ENCODE peak calls at places on chromosomes 5 and 9, in eight cellular contexts. G is GM12891, W is prostate gland, O is A549, D is stomach, P is uterus, M is spleen, X is transverse colon. E is an unnamed sample.

GRCh38 chr5:39716532-39716971 is 291.8 kb upstream of the DAB2 start:
- DNase-seq in G (no peak), W (no peak), O (peak), D (peak), P (no peak), M (no peak), X (peak), E (peak)

GRCh38 chr5:43485406-43485805 is 1.7 kb upstream of the TMEM267 start:
- DNase-seq in G (no peak), W (no peak), O (no peak), D (no peak), P (no peak), M (no peak), X (peak), E (no peak)

GRCh38 chr5:53984987-53985386 is 325.4 kb downstream of the ARL15 start:
- DNase-seq in G (no peak), W (no peak), O (no peak), D (no peak), P (no peak), M (no peak), X (no peak), E (no peak)

GRCh38 chr9:133621868-133622267 is 12.7 kb upstream of the FAM163B start:
- DNase-seq in G (no peak), W (no peak), O (no peak), D (no peak), P (no peak), M (no peak), X (no peak), E (no peak)

GRCh38 chr9:89738137-89738932 is 133.5 kb downstream of the GADD45G start:
- DNase-seq in G (no peak), W (no peak), O (no peak), D (no peak), P (no peak), M (no peak), X (no peak), E (no peak)

GRCh38 chr5:170985486-170985885 is 123.7 kb downstream of the RANBP17 start:
- DNase-seq in G (no peak), W (no peak), O (no peak), D (no peak), P (no peak), M (no peak), X (no peak), E (no peak)

GRCh38 chr5:68834486-68834885 is 259.3 kb upstream of the SLC30A5 start:
- DNase-seq in G (no peak), W (no peak), O (no peak), D (no peak), P (no peak), M (no peak), X (no peak), E (no peak)

GRCh38 chr9:79233542-79233941 is 338.2 kb upstream of the TLE4 start:
- DNase-seq in G (peak), W (peak), O (no peak), D (no peak), P (no peak), M (no peak), X (no peak), E (peak)

GRCh38 chr5:16733597-16733996 is 116.8 kb upstream of the RETREG1 start:
- DNase-seq in G (no peak), W (no peak), O (no peak), D (no peak), P (no peak), M (no peak), X (no peak), E (no peak)

GRCh38 chr9:86807577-86807976 is 139.7 kb downstream of the GAS1 start:
- DNase-seq in G (no peak), W (no peak), O (no peak), D (no peak), P (peak), M (no peak), X (no peak), E (no peak)

GRCh38 chr9:89436963-89437625 is 60.8 kb downstream of the SEMA4D start:
- DNase-seq in G (no peak), W (peak), O (no peak), D (peak), P (no peak), M (peak), X (peak), E (no peak)

GRCh38 chr5:17918373-17919104 is 284.3 kb downstream of the TAF11L14 start:
- DNase-seq in G (no peak), W (no peak), O (no peak), D (no peak), P (no peak), M (no peak), X (no peak), E (no peak)

GRCh38 chr9:109996936-109997580 is 210.9 kb downstream of the C9orf152 start:
- DNase-seq in G (no peak), W (no peak), O (no peak), D (no peak), P (no peak), M (no peak), X (no peak), E (no peak)

GRCh38 chr5:137822158-137822764 is 45.4 kb upstream of the MYOT start:
- DNase-seq in G (no peak), W (peak), O (peak), D (peak), P (peak), M (no peak), X (peak), E (peak)

GRCh38 chr5:44839018-44839681 is 30.4 kb downstream of the MRPS30 start:
- DNase-seq in G (no peak), W (no peak), O (no peak), D (no peak), P (no peak), M (no peak), X (no peak), E (no peak)

GRCh38 chr9:129032541-129033159 is 3.8 kb upstream of the MIGA2 start:
- DNase-seq in G (no peak), W (no peak), O (no peak), D (no peak), P (no peak), M (no peak), X (no peak), E (peak)

DNA sequence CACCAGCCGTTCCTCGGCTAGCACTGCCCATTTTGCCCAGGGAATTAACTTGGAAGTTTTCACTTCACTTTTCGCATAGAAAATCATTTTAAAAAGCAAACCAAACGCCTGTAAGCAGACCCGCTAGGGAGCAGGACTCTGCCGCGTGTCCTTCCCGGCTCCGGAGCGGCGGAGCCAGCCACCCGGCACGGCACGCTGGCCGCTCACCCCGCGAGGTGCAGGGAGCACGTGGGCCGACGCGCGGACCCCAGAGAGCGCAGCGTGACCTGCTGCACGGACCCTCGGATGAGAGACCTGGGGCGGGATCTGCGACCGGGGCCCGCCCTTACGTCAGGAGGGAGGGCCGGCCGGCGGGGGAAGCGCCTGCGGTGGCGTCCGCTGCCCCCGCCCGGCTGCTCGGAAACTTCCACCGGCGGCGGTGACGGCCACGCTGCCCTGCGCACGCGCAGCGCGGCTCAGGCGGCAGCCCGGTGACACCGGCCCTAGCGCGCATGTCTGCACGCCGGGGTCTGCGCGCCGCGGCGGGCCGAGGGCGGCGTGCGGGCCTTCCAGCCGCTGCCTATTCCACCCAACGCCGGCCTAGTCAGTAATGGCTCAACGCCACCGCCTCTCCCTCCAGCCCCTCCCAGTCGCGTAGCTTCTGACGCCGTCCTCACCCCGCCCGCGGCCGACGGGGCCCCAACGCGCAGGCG is 504 bp upstream of the TENT4A start:
- DNase-seq in G (peak), W (peak), O (peak), D (peak), P (peak), M (peak), X (peak), E (peak)
- TF ChIP-seq POLR2A in G (peak), W (peak), O (peak), D (no peak), P (peak), M (peak), X (peak), E (peak)

DNA sequence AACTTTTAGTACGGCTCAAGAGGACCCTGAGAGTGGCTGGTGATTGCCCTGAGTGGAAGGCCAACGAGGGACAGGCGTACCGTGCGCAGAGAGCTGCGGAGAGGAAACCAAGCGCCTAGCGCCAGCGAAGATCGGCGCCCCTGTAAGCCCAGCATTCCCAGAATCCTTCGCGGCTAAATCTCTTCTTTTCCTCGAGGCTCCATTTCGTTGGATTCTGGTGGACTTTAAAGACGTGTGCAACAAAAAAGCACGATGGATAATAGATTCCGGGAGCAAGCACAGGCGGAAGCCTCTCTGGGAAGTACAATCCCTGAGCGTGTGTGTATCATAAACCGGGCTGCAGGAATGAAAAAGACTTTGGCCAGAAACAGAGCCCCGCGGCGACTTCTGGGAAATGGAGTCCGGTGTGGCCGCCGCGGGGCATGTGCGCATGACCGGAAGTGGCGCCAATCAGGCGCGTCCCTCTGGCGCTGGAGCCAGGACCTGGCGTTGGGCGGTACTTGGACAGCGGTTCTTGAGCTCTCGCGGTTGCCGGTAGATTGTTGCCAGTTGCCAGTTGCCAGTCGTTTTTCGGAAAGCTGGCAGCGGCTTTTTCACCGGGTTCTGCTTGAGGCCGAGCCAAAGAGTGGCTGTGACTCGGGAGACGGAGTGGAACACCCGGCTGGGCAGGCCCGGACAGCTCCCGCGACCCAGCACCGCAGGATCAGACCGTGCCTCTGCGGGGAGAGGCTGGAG is at the start of gene ZNF79:
- DNase-seq in G (peak), W (peak), O (peak), D (peak), P (peak), M (peak), X (peak), E (peak)
- TF ChIP-seq POLR2A in G (peak), W (peak), O (peak), D (no peak), P (peak), M (peak), X (peak), E (peak)

DNA sequence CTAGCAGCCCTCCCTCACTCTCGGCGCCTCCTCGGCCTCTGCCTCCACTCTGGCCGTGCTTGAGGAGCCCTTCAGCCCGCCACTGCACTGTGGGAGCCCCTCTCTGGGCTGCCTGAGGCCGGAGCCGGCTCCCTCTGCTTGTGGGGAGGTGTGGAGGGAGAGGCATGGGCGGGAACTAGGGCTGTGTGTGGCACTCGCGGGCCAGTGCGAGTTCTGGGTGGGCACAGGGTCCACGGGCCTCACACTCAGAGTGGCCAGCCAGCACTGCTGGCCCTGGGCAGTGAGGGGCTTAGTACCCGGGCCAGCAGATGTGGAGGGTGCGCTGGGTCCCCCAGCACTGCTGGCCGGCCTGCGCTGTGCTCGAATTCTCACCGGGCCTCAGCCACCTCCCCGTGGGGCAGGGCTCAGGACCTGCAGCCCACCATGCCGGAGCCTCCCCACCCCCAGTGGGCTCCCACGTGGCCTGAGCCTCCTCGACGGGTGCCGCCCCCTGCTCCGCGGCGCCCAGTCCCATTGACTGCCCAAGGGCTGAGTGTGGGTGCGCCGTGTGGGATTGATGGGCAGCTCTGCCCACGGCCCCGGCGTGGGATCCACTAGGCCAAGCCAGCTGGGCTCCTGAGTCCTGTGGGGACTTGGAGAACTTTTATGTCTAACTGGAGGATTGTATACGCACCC is 30.4 kb upstream of the FCHO2 start:
- DNase-seq in G (no peak), W (no peak), O (no peak), D (no peak), P (no peak), M (peak), X (no peak), E (no peak)
- TF ChIP-seq POLR2A in G (no peak), W (no peak), O (no peak), D (no peak), P (no peak), M (no peak), X (no peak), E (no peak)

GRCh38 chr5:116084891-116085715 is at the start of gene COMMD10:
- DNase-seq in G (peak), W (peak), O (peak), D (peak), P (peak), M (peak), X (peak), E (peak)
- TF ChIP-seq POLR2A in G (peak), W (peak), O (peak), D (peak), P (peak), M (peak), X (peak), E (peak)

GRCh38 chr5:19322716-19323485 is 665.1 kb downstream of the CDH18 start:
- DNase-seq in G (no peak), W (peak), O (peak), D (no peak), P (no peak), M (no peak), X (no peak), E (no peak)
- TF ChIP-seq POLR2A in G (no peak), W (no peak), O (no peak), D (no peak), P (no peak), M (no peak), X (no peak), E (no peak)